ENCODE peak calls at places on chromosomes 6 and 20, in eight cellular contexts. V is HepG2, O is HCT116, N is A549, R is K562, U is GM23338, Z is GM12878, H is SK-N-SH. I is an unnamed sample.

GRCh38 chr6:82268301-82268846 is 20.8 kb upstream of the IBTK start:
- DNase-seq in Z (no peak), V (no peak), N (no peak), U (no peak), H (no peak), R (no peak), O (no peak), I (no peak)

GRCh38 chr6:20932284-20932683 is 398.0 kb downstream of the CDKAL1 start:
- DNase-seq in U (peak; percentile 24), V (no peak), O (peak; percentile 71), Z (no peak), N (no peak), R (no peak), H (no peak), I (no peak)

GRCh38 chr20:10504893-10505292 is 69.8 kb downstream of the SLX4IP start:
- DNase-seq in N (no peak), U (no peak), R (no peak), Z (no peak), V (no peak), O (no peak), H (no peak), I (no peak)

GRCh38 chr20:31596831-31597482 is 8.1 kb upstream of the ID1 start:
- DNase-seq in N (no peak), V (no peak), H (no peak), O (no peak), Z (no peak), R (no peak), U (peak; percentile 42), I (no peak)

GRCh38 chr20:5181955-5182354 is 55.1 kb downstream of the CDS2 start:
- DNase-seq in V (no peak), R (no peak), N (no peak), O (no peak), H (no peak), Z (no peak), U (no peak), I (no peak)

GRCh38 chr6:97958143-97958542 is 675.1 kb upstream of the MMS22L start:
- DNase-seq in U (peak; percentile 47), V (no peak), H (no peak), O (no peak), R (no peak), Z (no peak), N (no peak), I (no peak)

GRCh38 chr6:27078734-27079357 is 168.7 kb upstream of the PRSS16 start:
- DNase-seq in R (peak; percentile 54), Z (peak; percentile 57), O (peak; percentile 52), U (peak; percentile 89), V (peak; percentile 75), H (peak; percentile 52), N (peak; percentile 33), I (peak; percentile 62)

GRCh38 chr6:100473182-100473581 is 8.5 kb upstream of the SIM1 start:
- DNase-seq in H (no peak), V (no peak), U (no peak), Z (no peak), O (no peak), R (no peak), N (no peak), I (no peak)

GRCh38 chr20:61290721-61291120 is 38.7 kb downstream of the CDH4 start:
- DNase-seq in U (no peak), V (no peak), H (no peak), R (no peak), Z (no peak), N (no peak), O (no peak), I (no peak)

GRCh38 chr6:87251725-87252124 is 70.7 kb upstream of the SMIM8 start:
- DNase-seq in O (no peak), Z (no peak), V (no peak), R (no peak), N (no peak), U (no peak), H (no peak), I (no peak)

DNA sequence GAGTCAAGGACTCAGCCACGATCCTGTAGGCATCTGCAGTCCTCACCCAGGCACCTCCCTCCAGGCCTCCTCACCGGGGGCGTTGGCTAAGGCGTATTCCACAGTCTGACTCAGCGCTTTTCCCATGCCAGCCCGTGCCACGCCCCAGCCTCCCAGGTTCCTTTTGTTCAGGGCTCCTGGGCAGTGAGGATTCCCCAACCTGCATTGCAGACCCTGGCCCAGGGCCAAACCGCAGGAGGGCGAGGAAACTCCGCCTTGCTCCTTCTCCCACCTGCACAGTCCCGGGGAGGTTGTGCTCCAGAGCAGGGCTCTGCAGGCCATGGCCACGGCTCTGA is 202.8 kb upstream of the CST7 start:
- DNase-seq in O (peak; percentile 48), N (peak; percentile 76), H (no peak), R (no peak), U (no peak), Z (no peak), V (no peak), I (no peak)
- TF ChIP-seq REST in O (no peak), N (no peak), H (no peak), R (no peak), U (no peak), Z (no peak), V (no peak), I (no peak)

GRCh38 chr6:7169296-7169721 is 61.5 kb downstream of the RREB1 start:
- DNase-seq in N (no peak), O (no peak), R (no peak), Z (no peak), U (no peak), V (no peak), H (no peak), I (no peak)

GRCh38 chr6:7171733-7172132 is 64.0 kb downstream of the RREB1 start:
- DNase-seq in R (no peak), N (no peak), V (no peak), O (no peak), Z (no peak), H (no peak), U (no peak), I (no peak)

GRCh38 chr6:7171119-7171518 is 63.4 kb downstream of the RREB1 start:
- DNase-seq in H (no peak), O (no peak), V (peak; percentile 45), Z (no peak), N (no peak), R (no peak), U (no peak), I (no peak)

GRCh38 chr6:7172605-7173185 is 64.9 kb downstream of the RREB1 start:
- DNase-seq in V (no peak), H (no peak), U (no peak), R (no peak), Z (no peak), N (no peak), O (no peak), I (no peak)

DNA sequence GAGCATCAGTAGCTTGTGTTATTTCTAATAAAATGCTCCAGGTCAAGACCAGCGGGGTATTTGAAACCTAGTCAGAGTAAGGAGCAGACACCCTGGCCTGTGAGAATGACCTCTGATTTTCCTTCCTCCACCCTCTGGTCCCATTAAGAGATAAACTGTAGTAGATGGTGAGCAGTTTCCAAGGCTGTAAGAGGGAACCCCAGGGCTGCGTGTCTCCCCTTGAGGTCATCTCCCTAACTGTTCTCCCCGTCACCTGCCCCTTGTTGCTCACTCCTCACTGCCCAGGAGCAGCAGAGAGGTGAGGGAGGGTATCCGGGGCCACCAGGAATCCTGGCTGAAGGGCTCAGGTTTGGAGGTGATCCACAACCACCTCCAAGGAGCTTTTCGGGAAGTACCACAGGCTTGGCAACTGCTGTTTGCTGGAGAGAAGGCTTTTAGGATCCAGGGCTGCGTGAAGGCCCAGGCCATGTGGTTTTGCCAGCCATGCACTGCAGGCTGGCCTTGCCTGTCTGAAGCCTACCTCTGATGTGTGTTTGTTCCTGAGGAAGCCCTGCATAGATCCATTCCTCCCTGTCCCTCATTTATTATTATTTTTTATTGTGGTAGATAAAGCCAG is 62.5 kb downstream of the RREB1 start:
- DNase-seq in N (no peak), Z (no peak), U (no peak), O (no peak), V (no peak), R (no peak), H (no peak), I (no peak)
- H3K4me1 ChIP-seq in N (peaks cover 42% of the 10 kb centered on the region), Z (peaks cover 21% of the 10 kb centered on the region), U (peaks cover 62% of the 10 kb centered on the region), O (peaks cover 7% of the 10 kb centered on the region), V (peaks cover 92% of the 10 kb centered on the region), R (peaks cover 80% of the 10 kb centered on the region), H (peaks cover 6% of the 10 kb centered on the region), I (peaks cover 30% of the 10 kb centered on the region)

GRCh38 chr6:111944541-111944940 is 71.3 kb upstream of the FYN start:
- DNase-seq in Z (no peak), O (no peak), U (no peak), N (no peak), R (no peak), V (no peak), H (no peak), I (no peak)

GRCh38 chr6:111942561-111942960 is 69.3 kb upstream of the FYN start:
- DNase-seq in H (no peak), O (no peak), R (no peak), U (no peak), N (no peak), V (no peak), Z (no peak), I (no peak)

GRCh38 chr6:111941686-111942330 is 68.6 kb upstream of the FYN start:
- DNase-seq in Z (no peak), N (no peak), R (no peak), O (no peak), U (no peak), H (no peak), V (no peak), I (no peak)

GRCh38 chr6:111943273-111943672 is 70.0 kb upstream of the FYN start:
- DNase-seq in Z (no peak), R (no peak), N (no peak), V (no peak), H (no peak), O (no peak), U (no peak), I (no peak)

DNA sequence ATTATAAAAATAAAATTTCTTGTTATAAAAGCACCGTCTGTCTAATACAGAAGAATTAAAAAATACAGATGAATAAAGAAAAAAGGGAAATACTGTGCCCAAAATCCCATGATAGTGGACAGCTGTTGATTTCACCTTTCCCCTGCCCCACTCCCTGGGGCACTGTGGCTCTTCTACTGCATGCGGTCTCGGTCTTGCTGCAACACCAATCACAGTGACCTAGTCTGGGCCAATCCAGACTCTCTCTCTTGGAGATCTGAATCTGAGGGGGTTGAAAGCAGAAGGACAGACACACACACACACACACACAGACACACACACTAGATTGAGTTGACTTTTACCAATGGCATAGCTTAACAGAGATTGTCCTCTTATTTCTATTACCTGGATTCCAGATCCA is 70.5 kb upstream of the FYN start:
- DNase-seq in O (no peak), Z (no peak), H (no peak), V (no peak), U (no peak), N (no peak), R (no peak), I (no peak)
- TF ChIP-seq REST in O (no peak), Z (no peak), H (no peak), V (no peak), U (no peak), N (no peak), R (no peak), I (no peak)

DNA sequence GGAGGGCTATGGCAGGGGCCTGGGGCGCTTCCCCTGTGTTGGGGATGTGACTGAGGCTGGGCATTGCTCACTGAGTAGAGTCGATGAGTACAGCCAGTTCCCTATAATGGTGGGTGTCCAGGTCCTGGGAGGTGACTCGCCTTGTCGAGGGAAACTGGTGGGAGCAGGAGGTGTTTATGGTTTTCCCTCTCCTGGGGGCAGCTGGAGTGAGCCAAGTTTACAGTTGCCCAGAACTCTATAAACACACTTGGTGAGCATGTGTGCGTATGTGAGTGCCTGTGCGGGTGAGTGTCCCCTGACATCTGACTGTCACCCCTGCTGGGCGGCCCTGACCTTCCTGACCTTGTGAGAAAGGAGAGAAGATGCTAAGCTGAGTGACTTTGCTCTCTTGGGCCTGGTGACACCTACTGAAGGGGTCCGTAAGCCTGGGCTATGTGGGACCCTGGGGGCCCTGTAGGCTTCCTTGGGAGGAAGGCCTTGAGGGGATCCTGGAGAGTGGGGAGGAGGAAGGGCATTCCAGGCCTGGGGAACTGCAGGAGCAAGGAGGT is 65.9 kb downstream of the VEGFA start:
- DNase-seq in V (no peak), R (no peak), N (no peak), H (no peak), U (no peak), Z (no peak), O (no peak), I (no peak)
- H3K4me1 ChIP-seq in V (peaks cover 67% of the 10 kb centered on the region), R (peaks cover 25% of the 10 kb centered on the region), N (peaks cover 27% of the 10 kb centered on the region), H (peaks cover 38% of the 10 kb centered on the region), U (peaks cover 3% of the 10 kb centered on the region), Z (no peaks in the 10 kb centered on the region), O (peaks cover 8% of the 10 kb centered on the region), I (peaks cover 6% of the 10 kb centered on the region)

I was measured in Panc1.